ENCODE peak calls at places on chromosomes 13 and 19, in nine cellular contexts. C is coronary artery, O is cardiac muscle cell, T is PC-3, S is epithelial cell of esophagus, E is BE2C, U is mucosa of descending colon, J is ascending aorta, F is endothelial cell. X is an unnamed sample.

GRCh38 chr13:23751195-23751594 is 138.0 kb downstream of the MIPEP start:
- DNase-seq in U (no peak), O (no peak), C (no peak), S (peak), T (peak), E (no peak), F (no peak), J (no peak), X (no peak)

GRCh38 chr13:86446311-86446710 is 647.1 kb upstream of the SLITRK6 start:
- DNase-seq in E (no peak), T (peak), O (no peak), F (no peak), J (no peak), U (no peak), C (no peak), S (peak), X (no peak)

GRCh38 chr19:53394522-53394973 is 401 bp upstream of the ZNF765 start:
- DNase-seq in E (peak), S (no peak), J (peak), O (peak), T (peak), U (peak), C (peak), F (peak), X (peak)

GRCh38 chr13:30340367-30341184 is 33.2 kb upstream of the KATNAL1 start:
- DNase-seq in J (peak), S (peak), O (peak), E (peak), T (peak), F (no peak), U (no peak), C (peak), X (peak)

GRCh38 chr13:33676700-33677048 is 141.3 kb upstream of the RFC3 start:
- DNase-seq in J (peak), S (peak), F (no peak), C (no peak), E (peak), O (peak), T (peak), U (peak), X (no peak)

GRCh38 chr13:85693889-85694511 is 105.2 kb downstream of the SLITRK6 start:
- DNase-seq in O (no peak), U (no peak), F (no peak), S (peak), T (peak), J (no peak), C (no peak), E (peak), X (no peak)

GRCh38 chr19:33199441-33200265 is 5.5 kb downstream of the LRP3 start:
- DNase-seq in O (no peak), U (no peak), T (no peak), J (no peak), E (no peak), C (no peak), F (no peak), S (peak), X (no peak)

GRCh38 chr13:111790621-111791020 is 276.3 kb upstream of the SOX1 start:
- DNase-seq in T (no peak), S (no peak), J (no peak), E (no peak), U (no peak), C (peak), O (no peak), F (no peak), X (no peak)

GRCh38 chr13:21603531-21604448 is at the start of gene MICU2:
- DNase-seq in U (peak), F (peak), S (peak), O (peak), E (peak), J (peak), C (peak), T (peak), X (peak)
- TF ChIP-seq CTCF in U (peak), F (no peak), S (no peak), O (peak), E (no peak), J (no peak), C (no peak), T (no peak), X (no peak)

GRCh38 chr13:36819811-36820140 is 754 bp downstream of the RFXAP start:
- DNase-seq in U (no peak), E (peak), O (peak), S (peak), F (no peak), J (no peak), C (no peak), T (peak), X (no peak)

GRCh38 chr13:36818483-36819063 is 449 bp upstream of the RFXAP start:
- DNase-seq in F (no peak), S (no peak), J (no peak), U (no peak), E (no peak), O (no peak), C (no peak), T (no peak), X (no peak)

GRCh38 chr13:36820222-36820621 is 1.2 kb downstream of the RFXAP start:
- DNase-seq in U (no peak), J (no peak), C (no peak), T (no peak), S (no peak), E (no peak), F (no peak), O (no peak), X (no peak)

GRCh38 chr13:36817996-36818395 is 1.0 kb upstream of the RFXAP start:
- DNase-seq in T (no peak), C (no peak), E (no peak), J (no peak), F (no peak), U (no peak), O (no peak), S (no peak), X (no peak)

GRCh38 chr13:36819064-36819810 is at the start of gene RFXAP:
- DNase-seq in J (peak), S (peak), O (peak), C (peak), E (peak), F (peak), U (peak), T (peak), X (peak)
- TF ChIP-seq CTCF in J (peak), S (no peak), O (no peak), C (no peak), E (no peak), F (no peak), U (peak), T (no peak), X (no peak)

GRCh38 chr13:50222569-50223332 is 207.5 kb downstream of the KCNRG start:
- DNase-seq in J (peak), S (peak), U (peak), T (peak), E (no peak), F (no peak), C (no peak), O (no peak), X (peak)
- TF ChIP-seq CTCF in J (no peak), S (no peak), U (no peak), T (no peak), E (no peak), F (no peak), C (no peak), O (no peak), X (no peak)

DNA sequence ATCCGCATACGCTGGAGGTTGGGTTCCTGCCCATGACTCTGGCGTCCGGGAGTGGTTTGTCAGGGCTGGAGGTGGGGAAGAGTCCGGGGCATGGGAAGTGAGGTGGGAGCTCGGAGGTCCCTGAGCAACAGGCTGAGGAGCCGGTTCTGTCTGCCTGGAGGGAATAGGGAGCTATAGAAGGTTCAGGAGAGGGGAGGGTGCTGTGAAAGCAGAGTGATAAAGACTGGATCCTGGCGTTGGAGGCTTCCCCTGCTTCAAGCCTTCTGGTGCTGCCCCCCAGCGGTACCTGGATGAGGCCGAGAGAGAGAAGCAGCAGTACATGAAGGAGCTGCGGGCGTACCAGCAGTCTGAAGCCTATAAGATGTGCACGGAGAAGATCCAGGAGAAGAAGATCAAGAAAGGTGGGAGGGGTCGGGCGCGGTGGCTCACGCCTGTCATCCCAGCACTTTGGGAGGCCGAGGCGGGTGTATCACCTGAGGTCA is 2.6 kb downstream of the HMG20B start:
- DNase-seq in J (no peak), C (no peak), S (peak), F (peak), T (no peak), O (peak), E (no peak), U (no peak), X (no peak)
- TF ChIP-seq CTCF in J (no peak), C (no peak), S (peak), F (no peak), T (peak), O (peak), E (peak), U (no peak), X (no peak)

GRCh38 chr13:69524459-69525155 is 583.0 kb upstream of the ATXN8OS start:
- DNase-seq in U (no peak), S (peak), C (no peak), F (no peak), T (peak), E (no peak), O (no peak), J (no peak), X (no peak)
- TF ChIP-seq CTCF in U (no peak), S (peak), C (no peak), F (peak), T (peak), E (peak), O (peak), J (no peak), X (no peak)

GRCh38 chr19:11090264-11091032 is 1.2 kb downstream of the LDLR start:
- DNase-seq in T (peak), S (peak), U (peak), J (peak), E (peak), O (peak), C (peak), F (peak), X (peak)
- TF ChIP-seq CTCF in T (peak), S (peak), U (no peak), J (peak), E (no peak), O (no peak), C (no peak), F (no peak), X (no peak)

GRCh38 chr19:35139618-35139943 is 957 bp downstream of the FXYD1 start:
- DNase-seq in O (no peak), E (no peak), F (no peak), J (no peak), U (no peak), T (no peak), C (no peak), S (no peak), X (no peak)
- TF ChIP-seq CTCF in O (no peak), E (no peak), F (no peak), J (peak), U (no peak), T (no peak), C (no peak), S (no peak), X (no peak)

GRCh38 chr13:38705351-38705750 is 18.5 kb downstream of the FREM2 start:
- DNase-seq in F (no peak), T (no peak), U (no peak), O (no peak), J (no peak), C (no peak), S (no peak), E (no peak), X (no peak)

GRCh38 chr13:38703255-38703654 is 16.4 kb downstream of the FREM2 start:
- DNase-seq in S (no peak), F (no peak), U (no peak), J (no peak), T (no peak), E (no peak), O (no peak), C (no peak), X (no peak)

GRCh38 chr13:38702609-38703008 is 15.7 kb downstream of the FREM2 start:
- DNase-seq in J (no peak), E (no peak), C (no peak), T (no peak), U (no peak), O (no peak), S (no peak), F (no peak), X (no peak)

GRCh38 chr13:38713046-38713445 is 26.2 kb downstream of the FREM2 start:
- DNase-seq in C (no peak), F (no peak), O (no peak), T (no peak), J (no peak), E (no peak), S (no peak), U (no peak), X (no peak)

DNA sequence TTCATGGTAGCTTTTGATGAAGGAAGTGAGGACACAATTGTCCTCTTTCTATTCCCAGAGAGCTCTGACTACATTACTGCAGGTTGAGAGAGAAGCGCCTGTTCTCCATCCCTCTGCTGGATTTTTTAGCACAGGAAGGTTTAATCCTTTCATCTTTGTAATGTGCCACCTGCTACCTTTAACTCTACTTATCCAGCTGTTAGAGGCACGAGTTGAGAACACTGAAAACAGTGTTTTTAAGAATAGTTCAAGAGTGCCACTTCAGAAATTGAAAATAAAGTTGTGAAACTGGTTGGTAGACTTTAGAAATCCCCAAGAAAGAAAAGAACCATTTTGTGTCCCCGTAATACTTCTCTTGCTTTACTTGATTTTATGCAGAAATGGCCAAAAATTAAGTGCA is 20.6 kb downstream of the FREM2 start:
- DNase-seq in E (no peak), J (no peak), F (no peak), C (no peak), T (no peak), S (no peak), O (no peak), U (no peak), X (no peak)
- TF ChIP-seq CTCF in E (no peak), J (no peak), F (no peak), C (no peak), T (no peak), S (no peak), O (no peak), U (no peak), X (no peak)

X was measured in omental fat pad.